ENCODE peak calls at places on chromosome 5, in eight cellular contexts. P is NCI-H146; R is CD4-positive, alpha-beta T cell; J is fibroblast of lung; M is AG08395; K is HL-60; T is RWPE1; C is colonic mucosa. B is an unnamed sample.
A peak's percentile ranks its signal among the peaks of the same experiment; 100 is the strongest.

GRCh38 chr5:137470111-137470920 is 28.8 kb downstream of the SPOCK1 start:
- DNase-seq in J (peak; percentile 99), C (no peak), K (no peak), M (peak; percentile 98), P (no peak), R (no peak), T (peak; percentile 95), B (no peak)

GRCh38 chr5:56851258-56851941 is 36.1 kb downstream of the MAP3K1 start:
- DNase-seq in R (no peak), M (no peak), J (peak; percentile 15), P (no peak), C (no peak), K (no peak), T (no peak), B (no peak)

GRCh38 chr5:159906463-159906862 is 9.8 kb upstream of the ADRA1B start:
- DNase-seq in P (no peak), T (no peak), C (no peak), M (no peak), R (no peak), J (peak; percentile 53), K (no peak), B (no peak)

GRCh38 chr5:3639175-3639574 is 43.5 kb downstream of the IRX1 start:
- DNase-seq in C (no peak), P (no peak), K (no peak), R (no peak), J (no peak), T (no peak), M (no peak), B (no peak)

GRCh38 chr5:9976621-9977020 is 273.1 kb downstream of the ATPSCKMT start:
- DNase-seq in C (no peak), M (no peak), R (no peak), J (no peak), T (no peak), P (no peak), K (no peak), B (no peak)

GRCh38 chr5:145848854-145849253 is 13.7 kb upstream of the PRELID2 start:
- DNase-seq in C (no peak), M (peak; percentile 35), K (no peak), T (peak; percentile 63), J (peak; percentile 64), P (no peak), R (no peak), B (no peak)

GRCh38 chr5:178786859-178787499 is 56.5 kb upstream of the ZNF354A start:
- DNase-seq in P (no peak), T (peak; percentile 98), C (no peak), J (peak; percentile 45), K (no peak), R (no peak), M (peak; percentile 86), B (no peak)

GRCh38 chr5:933251-933861 is 40.7 kb downstream of the TRIP13 start:
- DNase-seq in R (no peak), C (no peak), P (no peak), M (no peak), T (no peak), J (no peak), K (no peak), B (no peak)

GRCh38 chr5:24703934-24704333 is 59.2 kb upstream of the CDH10 start:
- DNase-seq in K (no peak), M (no peak), J (no peak), T (no peak), P (peak; percentile 50), C (no peak), R (no peak), B (no peak)